ENCODE peak calls at places on chromosomes 4 and X, in nine cellular contexts. B is mesenchymal stem cell; C is epithelial cell of esophagus; I is psoas muscle; S is hypothalamus; V is pons; L is T-helper 9 cell; F is kidney; J is naive thymus-derived CD8-positive, alpha-beta T cell. X is an unnamed sample.

GRCh38 chrX:57074458-57074857 is 46.9 kb downstream of the SPIN2B start:
- DNase-seq in C (no peak), I (no peak), B (no peak), S (no peak), V (no peak), F (no peak), J (no peak), L (no peak), X (no peak)

GRCh38 chr4:48296330-48296729 is 26.7 kb upstream of the TEC start:
- DNase-seq in J (no peak), S (no peak), I (no peak), V (no peak), L (no peak), B (no peak), C (no peak), F (no peak), X (no peak)

GRCh38 chr4:86386201-86386600 is 26.3 kb upstream of the MAPK10 start:
- DNase-seq in I (no peak), F (no peak), V (no peak), B (no peak), C (no peak), J (no peak), S (no peak), L (no peak), X (no peak)

GRCh38 chrX:131588995-131589394 is 45.1 kb downstream of the OR13H1 start:
- DNase-seq in L (no peak), C (no peak), F (no peak), B (peak; percentile 73), I (no peak), V (no peak), S (no peak), J (no peak), X (no peak)

GRCh38 chr4:86741841-86742240 is 107.3 kb downstream of the SLC10A6 start:
- DNase-seq in L (no peak), S (no peak), B (no peak), V (no peak), C (no peak), I (no peak), J (no peak), F (no peak), X (no peak)

GRCh38 chrX:139877710-139878414 is 55.0 kb downstream of the ATP11C start:
- DNase-seq in B (no peak), F (no peak), L (no peak), C (no peak), J (no peak), I (no peak), V (no peak), S (no peak), X (no peak)

GRCh38 chr4:13344216-13344615 is 139.9 kb downstream of the RAB28 start:
- DNase-seq in J (no peak), C (no peak), B (no peak), V (no peak), S (no peak), L (no peak), F (no peak), I (no peak), X (no peak)

GRCh38 chrX:120797201-120797938 is 78.3 kb downstream of the CT47B1 start:
- DNase-seq in B (no peak), C (no peak), J (no peak), S (no peak), V (no peak), L (no peak), F (no peak), I (no peak), X (no peak)

GRCh38 chr4:175560628-175561027 is 251.4 kb downstream of the GPM6A start:
- DNase-seq in B (peak; percentile 7), C (peak; percentile 47), F (no peak), L (no peak), I (no peak), S (no peak), J (no peak), V (peak; percentile 84), X (no peak)

GRCh38 chr4:163331629-163332360 is 601 bp downstream of the NPY1R start:
- DNase-seq in C (peak; percentile 30), V (no peak), I (peak; percentile 15), J (no peak), F (peak; percentile 82), S (no peak), L (no peak), B (peak; percentile 53), X (peak; percentile 74)